ENCODE peak calls at places on chromosomes 13 and 19, in four cellular contexts. G, X, W and R are unnamed samples.

GRCh38 chr19:55166530-55167268 is at the start of gene DNAAF3:
- DNase-seq in G (peak), W (peak), X (peak), R (peak)

GRCh38 chr19:42480335-42481095 is 37.8 kb upstream of the CXCL17 start:
- DNase-seq in G (no peak), W (peak), X (no peak), R (peak)

GRCh38 chr13:29594310-29594709 is 1.2 kb downstream of the SLC7A1 start:
- DNase-seq in G (no peak), W (peak), X (no peak), R (peak)

GRCh38 chr19:12792048-12792852 is 964 bp downstream of the JUNB start:
- DNase-seq in W (peak), G (peak), X (no peak), R (peak)

GRCh38 chr13:110539894-110540293 is 21.6 kb downstream of the RAB20 start:
- DNase-seq in G (no peak), X (no peak), W (no peak), R (no peak)

GRCh38 chr19:1250374-1251232 is 2.2 kb downstream of the MIDN start:
- DNase-seq in W (peak), G (peak), X (no peak), R (peak)

GRCh38 chr13:77896977-77897376 is 21.7 kb downstream of the EDNRB start:
- DNase-seq in W (no peak), G (no peak), X (no peak), R (no peak)

GRCh38 chr19:11046608-11047354 is 42.5 kb upstream of the LDLR start:
- DNase-seq in G (no peak), W (no peak), X (no peak), R (no peak)

GRCh38 chr13:27601208-27601607 is 19.1 kb downstream of the LNX2 start:
- DNase-seq in W (no peak), X (no peak), G (no peak), R (no peak)

GRCh38 chr19:12162882-12163806 is at the start of gene ZNF136:
- DNase-seq in X (peak), G (peak), W (peak), R (peak)

GRCh38 chr19:4386038-4386782 is 14.1 kb downstream of the SH3GL1 start:
- DNase-seq in W (no peak), X (no peak), G (no peak), R (no peak)

GRCh38 chr19:13176345-13176744 is 26.1 kb downstream of the IER2 start:
- DNase-seq in G (no peak), X (no peak), W (no peak), R (no peak)

GRCh38 chr19:18802354-18802753 is 11.2 kb upstream of the COMP start:
- DNase-seq in X (no peak), W (no peak), G (no peak), R (peak)

GRCh38 chr13:26485786-26486185 is 71.7 kb upstream of the WASF3 start:
- DNase-seq in X (no peak), W (peak), G (no peak), R (no peak)